ENCODE peak calls at places on chromosomes 13 and 19, in nine cellular contexts. One of them, this sample, is unnamed.

GRCh38 chr13:50526771-50527567 is 316.5 kb downstream of the DLEU7 start:
- DNase-seq in mammary epithelial cell: no peak
- DNase-seq in adrenal gland: no peak
- DNase-seq in fibroblast of villous mesenchyme: no peak
- DNase-seq in ovary: no peak
- DNase-seq in Peyer's patch: no peak
- DNase-seq in fibroblast of lung: no peak
- DNase-seq in MM.1S: peak
- DNase-seq in Caco-2: no peak
- DNase-seq in this sample: no peak

GRCh38 chr19:35153701-35154534 is 617 bp upstream of the FXYD5 start:
- DNase-seq in mammary epithelial cell: no peak
- DNase-seq in adrenal gland: no peak
- DNase-seq in fibroblast of villous mesenchyme: peak
- DNase-seq in ovary: no peak
- DNase-seq in Peyer's patch: no peak
- DNase-seq in fibroblast of lung: peak
- DNase-seq in MM.1S: peak
- DNase-seq in Caco-2: peak
- DNase-seq in this sample: peak

GRCh38 chr13:100490692-100491091 is 97.9 kb downstream of the GGACT start:
- DNase-seq in mammary epithelial cell: no peak
- DNase-seq in adrenal gland: no peak
- DNase-seq in fibroblast of villous mesenchyme: no peak
- DNase-seq in ovary: no peak
- DNase-seq in Peyer's patch: no peak
- DNase-seq in fibroblast of lung: peak
- DNase-seq in MM.1S: peak
- DNase-seq in Caco-2: no peak
- DNase-seq in this sample: peak

GRCh38 chr19:39647918-39648317 is 7.8 kb upstream of the LGALS16 start:
- DNase-seq in mammary epithelial cell: no peak
- DNase-seq in adrenal gland: no peak
- DNase-seq in fibroblast of villous mesenchyme: no peak
- DNase-seq in ovary: no peak
- DNase-seq in Peyer's patch: no peak
- DNase-seq in fibroblast of lung: no peak
- DNase-seq in MM.1S: no peak
- DNase-seq in Caco-2: no peak
- DNase-seq in this sample: no peak

GRCh38 chr13:23960566-23961156 is 63.4 kb upstream of the C1QTNF9B start:
- DNase-seq in mammary epithelial cell: peak
- DNase-seq in adrenal gland: no peak
- DNase-seq in fibroblast of villous mesenchyme: peak
- DNase-seq in ovary: no peak
- DNase-seq in Peyer's patch: no peak
- DNase-seq in fibroblast of lung: peak
- DNase-seq in MM.1S: no peak
- DNase-seq in Caco-2: no peak
- DNase-seq in this sample: peak

GRCh38 chr13:73876323-73876722 is 257.9 kb downstream of the KLF12 start:
- DNase-seq in mammary epithelial cell: no peak
- DNase-seq in adrenal gland: no peak
- DNase-seq in fibroblast of villous mesenchyme: peak
- DNase-seq in ovary: no peak
- DNase-seq in Peyer's patch: no peak
- DNase-seq in fibroblast of lung: peak
- DNase-seq in MM.1S: no peak
- DNase-seq in Caco-2: no peak
- DNase-seq in this sample: no peak

GRCh38 chr19:3196064-3196932 is 10.6 kb downstream of the NCLN start:
- DNase-seq in mammary epithelial cell: no peak
- DNase-seq in adrenal gland: no peak
- DNase-seq in fibroblast of villous mesenchyme: no peak
- DNase-seq in ovary: no peak
- DNase-seq in Peyer's patch: no peak
- DNase-seq in fibroblast of lung: no peak
- DNase-seq in MM.1S: no peak
- DNase-seq in Caco-2: no peak
- DNase-seq in this sample: no peak

GRCh38 chr19:29529646-29530548 is 4.1 kb downstream of the VSTM2B start:
- DNase-seq in mammary epithelial cell: no peak
- DNase-seq in adrenal gland: no peak
- DNase-seq in fibroblast of villous mesenchyme: no peak
- DNase-seq in ovary: peak
- DNase-seq in Peyer's patch: peak
- DNase-seq in fibroblast of lung: no peak
- DNase-seq in MM.1S: no peak
- DNase-seq in Caco-2: no peak
- DNase-seq in this sample: no peak

GRCh38 chr19:41409288-41409687 is 11.7 kb downstream of the BCKDHA start:
- DNase-seq in mammary epithelial cell: peak
- DNase-seq in adrenal gland: peak
- DNase-seq in fibroblast of villous mesenchyme: peak
- DNase-seq in ovary: no peak
- DNase-seq in Peyer's patch: no peak
- DNase-seq in fibroblast of lung: peak
- DNase-seq in MM.1S: peak
- DNase-seq in Caco-2: peak
- DNase-seq in this sample: peak

GRCh38 chr13:39051157-39051556 is 12.9 kb downstream of the NHLRC3 start:
- DNase-seq in mammary epithelial cell: peak
- DNase-seq in adrenal gland: no peak
- DNase-seq in fibroblast of villous mesenchyme: peak
- DNase-seq in ovary: no peak
- DNase-seq in Peyer's patch: no peak
- DNase-seq in fibroblast of lung: peak
- DNase-seq in MM.1S: no peak
- DNase-seq in Caco-2: no peak
- DNase-seq in this sample: peak

GRCh38 chr13:24692541-24692940 is 12.3 kb downstream of the ATP12A start:
- DNase-seq in mammary epithelial cell: no peak
- DNase-seq in adrenal gland: no peak
- DNase-seq in fibroblast of villous mesenchyme: peak
- DNase-seq in ovary: no peak
- DNase-seq in Peyer's patch: no peak
- DNase-seq in fibroblast of lung: peak
- DNase-seq in MM.1S: no peak
- DNase-seq in Caco-2: no peak
- DNase-seq in this sample: peak

GRCh38 chr13:50122465-50122864 is 107.2 kb downstream of the KCNRG start:
- DNase-seq in mammary epithelial cell: no peak
- DNase-seq in adrenal gland: no peak
- DNase-seq in fibroblast of villous mesenchyme: no peak
- DNase-seq in ovary: no peak
- DNase-seq in Peyer's patch: no peak
- DNase-seq in fibroblast of lung: no peak
- DNase-seq in MM.1S: no peak
- DNase-seq in Caco-2: no peak
- DNase-seq in this sample: no peak

GRCh38 chr19:16589917-16590316 is 17.7 kb upstream of the SLC35E1 start:
- DNase-seq in mammary epithelial cell: no peak
- DNase-seq in adrenal gland: no peak
- DNase-seq in fibroblast of villous mesenchyme: no peak
- DNase-seq in ovary: no peak
- DNase-seq in Peyer's patch: no peak
- DNase-seq in fibroblast of lung: no peak
- DNase-seq in MM.1S: no peak
- DNase-seq in Caco-2: no peak
- DNase-seq in this sample: no peak

GRCh38 chr19:48678201-48678600 is 5.4 kb upstream of the NTN5 start:
- DNase-seq in mammary epithelial cell: no peak
- DNase-seq in adrenal gland: no peak
- DNase-seq in fibroblast of villous mesenchyme: no peak
- DNase-seq in ovary: no peak
- DNase-seq in Peyer's patch: peak
- DNase-seq in fibroblast of lung: no peak
- DNase-seq in MM.1S: no peak
- DNase-seq in Caco-2: no peak
- DNase-seq in this sample: no peak

GRCh38 chr19:5395541-5395940 is 54.9 kb upstream of the PTPRS start:
- DNase-seq in mammary epithelial cell: peak
- DNase-seq in adrenal gland: no peak
- DNase-seq in fibroblast of villous mesenchyme: no peak
- DNase-seq in ovary: no peak
- DNase-seq in Peyer's patch: no peak
- DNase-seq in fibroblast of lung: peak
- DNase-seq in MM.1S: no peak
- DNase-seq in Caco-2: no peak
- DNase-seq in this sample: no peak

GRCh38 chr19:47406711-47407416 is 12.5 kb downstream of the MEIS3 start:
- DNase-seq in mammary epithelial cell: no peak
- DNase-seq in adrenal gland: no peak
- DNase-seq in fibroblast of villous mesenchyme: no peak
- DNase-seq in ovary: peak
- DNase-seq in Peyer's patch: no peak
- DNase-seq in fibroblast of lung: no peak
- DNase-seq in MM.1S: peak
- DNase-seq in Caco-2: no peak
- DNase-seq in this sample: no peak

GRCh38 chr13:101941095-101941777 is 460.6 kb downstream of the FGF14 start:
- DNase-seq in mammary epithelial cell: no peak
- DNase-seq in adrenal gland: peak
- DNase-seq in fibroblast of villous mesenchyme: peak
- DNase-seq in ovary: no peak
- DNase-seq in Peyer's patch: no peak
- DNase-seq in fibroblast of lung: peak
- DNase-seq in MM.1S: no peak
- DNase-seq in Caco-2: no peak
- DNase-seq in this sample: peak

GRCh38 chr19:15433519-15434069 is 14.8 kb upstream of the AKAP8L start:
- DNase-seq in mammary epithelial cell: no peak
- DNase-seq in adrenal gland: no peak
- DNase-seq in fibroblast of villous mesenchyme: no peak
- DNase-seq in ovary: no peak
- DNase-seq in Peyer's patch: peak
- DNase-seq in fibroblast of lung: no peak
- DNase-seq in MM.1S: no peak
- DNase-seq in Caco-2: no peak
- DNase-seq in this sample: no peak
- H3K4me3 ChIP-seq in mammary epithelial cell: no peak
- H3K4me3 ChIP-seq in adrenal gland: peak
- H3K4me3 ChIP-seq in fibroblast of villous mesenchyme: peak
- H3K4me3 ChIP-seq in ovary: peak
- H3K4me3 ChIP-seq in Peyer's patch: peak
- H3K4me3 ChIP-seq in fibroblast of lung: peak
- H3K4me3 ChIP-seq in MM.1S: peak
- H3K4me3 ChIP-seq in Caco-2: peak
- H3K4me3 ChIP-seq in this sample: peak

DNA sequence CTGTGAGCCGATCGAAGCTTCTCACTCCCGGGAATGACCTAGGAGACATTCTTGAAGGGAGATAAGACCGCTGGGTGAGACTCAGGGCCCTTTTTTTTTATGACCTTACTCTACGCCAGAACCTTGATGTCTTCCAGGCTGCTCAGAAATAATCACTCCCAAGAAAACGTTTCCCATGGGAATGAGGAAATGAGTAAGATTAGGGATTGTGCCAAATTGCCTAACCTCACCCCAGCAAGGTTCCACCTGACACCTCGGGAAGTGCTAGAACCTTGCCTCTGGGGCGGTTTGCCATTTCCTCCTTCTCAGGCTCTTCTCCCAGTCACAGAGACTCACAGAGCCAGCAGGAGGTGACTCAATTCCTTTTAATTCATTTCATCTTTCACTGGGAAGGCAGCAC is 2.3 kb downstream of the SLC46A3 start:
- DNase-seq in mammary epithelial cell: peak
- DNase-seq in adrenal gland: peak
- DNase-seq in fibroblast of villous mesenchyme: peak
- DNase-seq in ovary: no peak
- DNase-seq in Peyer's patch: peak
- DNase-seq in fibroblast of lung: peak
- DNase-seq in MM.1S: no peak
- DNase-seq in Caco-2: no peak
- DNase-seq in this sample: peak
- TF ChIP-seq CTCF in mammary epithelial cell: no peak
- TF ChIP-seq CTCF in adrenal gland: no peak
- TF ChIP-seq CTCF in fibroblast of villous mesenchyme: no peak
- TF ChIP-seq CTCF in ovary: no peak
- TF ChIP-seq CTCF in Peyer's patch: no peak
- TF ChIP-seq CTCF in fibroblast of lung: no peak
- TF ChIP-seq CTCF in MM.1S: no peak
- TF ChIP-seq CTCF in Caco-2: no peak
- TF ChIP-seq CTCF in this sample: no peak

DNA sequence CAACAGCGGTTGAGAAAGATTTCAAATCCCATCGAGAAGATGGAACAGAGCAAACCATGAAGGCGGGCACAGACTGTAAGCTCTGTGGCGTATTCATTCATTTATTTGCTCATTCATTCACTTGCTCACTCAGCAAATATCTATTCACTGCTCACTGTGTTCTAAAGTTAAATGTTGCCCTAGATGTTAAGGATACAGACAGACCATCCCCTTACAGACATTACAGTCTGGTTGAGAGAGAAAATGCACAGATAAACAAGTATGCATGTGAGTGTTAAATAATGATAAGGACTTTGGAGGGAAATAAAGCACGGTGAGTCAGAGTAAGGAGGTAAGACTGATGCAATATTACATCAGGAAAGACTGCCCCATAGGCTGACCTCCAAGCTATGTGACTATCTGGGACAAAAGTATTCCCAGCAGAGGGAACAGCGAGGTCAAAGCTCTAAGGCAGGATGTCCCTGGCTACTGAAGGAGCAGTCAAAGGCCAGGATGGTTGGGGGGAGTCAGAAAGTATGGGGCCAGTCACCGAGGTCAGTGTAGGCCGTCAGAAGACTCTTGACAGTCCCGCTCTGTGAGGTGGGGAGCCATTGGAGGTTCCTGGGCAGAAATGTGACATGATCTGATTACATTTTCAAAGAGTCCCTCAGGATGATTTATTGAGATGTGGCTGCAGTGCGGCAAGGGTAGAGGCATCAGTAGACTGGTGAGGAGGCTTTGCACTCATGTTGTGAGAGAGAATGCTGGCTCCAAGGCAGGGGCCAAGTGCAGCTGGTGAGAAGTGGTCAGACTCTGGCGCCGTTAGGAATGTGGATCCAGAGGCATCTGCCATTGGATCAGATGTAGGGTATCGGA is 37.9 kb downstream of the MBNL2 start:
- DNase-seq in mammary epithelial cell: no peak
- DNase-seq in adrenal gland: peak
- DNase-seq in fibroblast of villous mesenchyme: peak
- DNase-seq in ovary: no peak
- DNase-seq in Peyer's patch: no peak
- DNase-seq in fibroblast of lung: peak
- DNase-seq in MM.1S: no peak
- DNase-seq in Caco-2: peak
- DNase-seq in this sample: peak
- H3K4me3 ChIP-seq in mammary epithelial cell: no peak
- H3K4me3 ChIP-seq in adrenal gland: no peak
- H3K4me3 ChIP-seq in fibroblast of villous mesenchyme: no peak
- H3K4me3 ChIP-seq in ovary: no peak
- H3K4me3 ChIP-seq in Peyer's patch: no peak
- H3K4me3 ChIP-seq in fibroblast of lung: no peak
- H3K4me3 ChIP-seq in MM.1S: no peak
- H3K4me3 ChIP-seq in Caco-2: no peak
- H3K4me3 ChIP-seq in this sample: no peak

DNA sequence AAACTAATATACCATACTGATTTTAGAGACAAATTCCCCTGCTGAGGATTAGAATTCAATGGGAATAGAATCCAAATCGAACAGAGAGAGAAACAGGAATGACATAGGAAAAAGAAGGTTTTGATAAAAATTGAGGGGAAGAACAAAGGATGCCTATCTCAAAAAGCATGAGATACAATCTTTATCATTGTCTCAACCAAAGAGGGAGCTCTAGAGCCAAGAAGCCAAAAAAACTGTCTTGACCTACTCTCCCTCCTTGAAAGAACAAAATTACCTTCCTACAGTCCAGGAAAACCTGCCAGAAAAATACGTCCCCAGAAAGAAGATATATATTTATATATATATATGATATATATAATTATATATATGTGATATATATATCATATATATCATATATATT is 39.2 kb upstream of the MIR17HG start:
- DNase-seq in mammary epithelial cell: no peak
- DNase-seq in adrenal gland: no peak
- DNase-seq in fibroblast of villous mesenchyme: no peak
- DNase-seq in ovary: no peak
- DNase-seq in Peyer's patch: no peak
- DNase-seq in fibroblast of lung: no peak
- DNase-seq in MM.1S: no peak
- DNase-seq in Caco-2: no peak
- DNase-seq in this sample: peak
- TF ChIP-seq CTCF in mammary epithelial cell: peak
- TF ChIP-seq CTCF in adrenal gland: no peak
- TF ChIP-seq CTCF in fibroblast of villous mesenchyme: peak
- TF ChIP-seq CTCF in ovary: no peak
- TF ChIP-seq CTCF in Peyer's patch: peak
- TF ChIP-seq CTCF in fibroblast of lung: peak
- TF ChIP-seq CTCF in MM.1S: no peak
- TF ChIP-seq CTCF in Caco-2: peak
- TF ChIP-seq CTCF in this sample: no peak